ENCODE peak calls at places on chromosomes 12 and 14, in four cellular contexts. H is left ventricle myocardium inferior, S is mucosa of descending colon, D is brain microvascular endothelial cell. Q is an unnamed sample.
A peak's percentile ranks its signal among the peaks of the same experiment; 100 is the strongest.

GRCh38 chr12:94879542-94879941 is 124.0 kb downstream of the NDUFA12 start:
- DNase-seq in H (no peak), S (no peak), D (no peak), Q (no peak)

GRCh38 chr12:53495903-53496751 is 3.1 kb downstream of the MAP3K12 start:
- DNase-seq in H (no peak), S (no peak), D (peak; percentile 34), Q (peak; percentile 93)

GRCh38 chr12:102005256-102005655 is 56.5 kb downstream of the WASHC3 start:
- DNase-seq in H (no peak), S (no peak), D (no peak), Q (no peak)

GRCh38 chr14:61145903-61146411 is 135.2 kb downstream of the TMEM30B start:
- DNase-seq in H (no peak), S (no peak), D (peak; percentile 71), Q (peak; percentile 92)

GRCh38 chr12:103997277-103997900 is 31.7 kb downstream of the TDG start:
- DNase-seq in H (peak; percentile 68), S (no peak), D (no peak), Q (no peak)

GRCh38 chr12:98973395-98973794 is 328.3 kb downstream of the APAF1 start:
- DNase-seq in H (no peak), S (no peak), D (no peak), Q (peak; percentile 4)

GRCh38 chr12:105275997-105276760 is 40.2 kb upstream of the APPL2 start:
- DNase-seq in H (no peak), S (no peak), D (no peak), Q (no peak)

GRCh38 chr12:76310110-76310509 is 38.1 kb downstream of the BBS10 start:
- DNase-seq in H (no peak), S (no peak), D (peak; percentile 53), Q (peak; percentile 21)

GRCh38 chr12:13864081-13864673 is 117.2 kb downstream of the GRIN2B start:
- DNase-seq in H (peak; percentile 74), S (peak; percentile 85), D (peak; percentile 53), Q (peak; percentile 2)

GRCh38 chr12:106633451-106633823 is 50.6 kb downstream of the RFX4 start:
- DNase-seq in H (no peak), S (no peak), D (peak; percentile 81), Q (no peak)

GRCh38 chr12:122862872-122863701 is 27.8 kb downstream of the HIP1R start:
- DNase-seq in H (no peak), S (peak; percentile 88), D (no peak), Q (no peak)

GRCh38 chr12:86174188-86174587 is 82.0 kb downstream of the MGAT4C start:
- DNase-seq in H (no peak), S (no peak), D (no peak), Q (no peak)

GRCh38 chr12:29024117-29024516 is 125.0 kb upstream of the FAR2 start:
- DNase-seq in H (no peak), S (no peak), D (no peak), Q (no peak)
- TF ChIP-seq CTCF in H (no peak), S (no peak), D (no peak), Q (peak; percentile 24)

GRCh38 chr14:64732536-64733120 is 28.4 kb downstream of the PLEKHG3 start:
- DNase-seq in H (peak; percentile 12), S (peak; percentile 19), D (no peak), Q (no peak)

GRCh38 chr14:64730681-64731080 is 26.5 kb downstream of the PLEKHG3 start:
- DNase-seq in H (peak; percentile 12), S (peak; percentile 23), D (no peak), Q (no peak)

GRCh38 chr14:64733321-64733720 is 29.1 kb downstream of the PLEKHG3 start:
- DNase-seq in H (peak; percentile 1), S (peak; percentile 31), D (no peak), Q (no peak)

GRCh38 chr14:64731141-64731581 is 26.9 kb downstream of the PLEKHG3 start:
- DNase-seq in H (peak; percentile 8), S (peak; percentile 20), D (no peak), Q (no peak)

DNA sequence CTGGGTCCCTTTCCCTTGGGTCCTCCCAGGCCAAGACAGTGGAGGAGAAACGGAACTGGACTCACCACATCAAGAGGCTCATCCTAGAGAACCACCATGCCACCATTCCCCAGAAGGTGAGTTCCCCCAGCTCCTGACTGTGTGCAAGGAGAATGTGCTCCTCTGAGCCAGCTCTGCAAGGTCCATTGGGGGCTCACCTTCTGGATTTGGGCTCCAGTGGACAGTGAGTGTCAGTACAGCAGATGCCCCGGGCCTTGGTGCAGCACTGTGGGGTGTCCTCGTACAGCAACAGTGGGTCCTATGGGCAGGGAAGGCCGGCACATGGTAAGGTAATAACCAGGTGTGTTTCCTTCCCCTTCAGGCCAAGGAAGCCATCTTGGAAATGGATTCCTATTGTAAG is 27.8 kb downstream of the PLEKHG3 start:
- DNase-seq in H (peak; percentile 3), S (no peak), D (no peak), Q (no peak)
- H3K4me3 ChIP-seq in H (no peak overlapping the region), S (no peak overlapping the region), D (no peak overlapping the region), Q (no peak overlapping the region)

DNA sequence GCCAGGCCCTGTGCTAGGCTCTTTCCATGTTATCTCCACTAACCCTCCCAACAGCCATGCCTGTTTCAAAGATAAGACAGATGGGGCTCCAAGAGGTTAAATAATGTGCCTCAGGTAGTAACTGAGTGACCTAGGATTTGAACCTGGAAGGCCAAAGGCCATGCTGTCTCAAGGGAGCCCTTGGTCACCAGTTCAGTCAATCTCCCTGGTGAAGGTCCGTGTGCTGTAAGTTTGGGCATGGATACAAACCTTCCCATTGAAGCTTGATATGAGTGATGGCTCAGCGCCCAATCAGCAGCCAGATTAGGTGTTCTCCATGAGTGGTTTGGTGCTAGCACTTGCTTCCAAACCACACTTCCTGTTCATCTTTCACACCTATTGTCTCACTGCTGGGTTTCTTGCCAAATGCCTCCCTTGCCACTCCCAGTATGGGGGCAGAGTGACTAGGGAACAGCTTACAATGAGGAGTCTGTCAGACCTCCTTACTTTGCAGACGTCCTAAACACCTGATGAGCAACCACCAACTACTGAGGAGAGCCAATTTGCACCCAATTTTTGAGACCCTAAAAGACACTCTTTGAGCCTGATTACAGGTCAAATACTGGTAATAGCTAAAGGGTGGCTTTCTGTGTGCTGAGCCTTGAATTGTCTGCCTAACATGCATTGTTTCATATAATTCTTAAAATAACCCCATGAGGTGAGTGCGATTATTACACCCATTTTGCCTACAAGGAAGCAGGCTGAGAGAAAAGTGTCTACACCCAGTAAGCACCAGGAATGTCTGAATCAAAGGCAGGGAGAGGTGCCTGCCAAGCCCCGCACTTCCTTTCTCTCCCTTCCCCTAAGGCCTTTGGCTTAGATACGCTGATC is 48.5 kb upstream of the FOS start:
- DNase-seq in H (peak; percentile 71), S (no peak), D (peak; percentile 41), Q (no peak)
- TF ChIP-seq CTCF in H (no peak), S (no peak), D (peak; percentile 12), Q (no peak)

DNA sequence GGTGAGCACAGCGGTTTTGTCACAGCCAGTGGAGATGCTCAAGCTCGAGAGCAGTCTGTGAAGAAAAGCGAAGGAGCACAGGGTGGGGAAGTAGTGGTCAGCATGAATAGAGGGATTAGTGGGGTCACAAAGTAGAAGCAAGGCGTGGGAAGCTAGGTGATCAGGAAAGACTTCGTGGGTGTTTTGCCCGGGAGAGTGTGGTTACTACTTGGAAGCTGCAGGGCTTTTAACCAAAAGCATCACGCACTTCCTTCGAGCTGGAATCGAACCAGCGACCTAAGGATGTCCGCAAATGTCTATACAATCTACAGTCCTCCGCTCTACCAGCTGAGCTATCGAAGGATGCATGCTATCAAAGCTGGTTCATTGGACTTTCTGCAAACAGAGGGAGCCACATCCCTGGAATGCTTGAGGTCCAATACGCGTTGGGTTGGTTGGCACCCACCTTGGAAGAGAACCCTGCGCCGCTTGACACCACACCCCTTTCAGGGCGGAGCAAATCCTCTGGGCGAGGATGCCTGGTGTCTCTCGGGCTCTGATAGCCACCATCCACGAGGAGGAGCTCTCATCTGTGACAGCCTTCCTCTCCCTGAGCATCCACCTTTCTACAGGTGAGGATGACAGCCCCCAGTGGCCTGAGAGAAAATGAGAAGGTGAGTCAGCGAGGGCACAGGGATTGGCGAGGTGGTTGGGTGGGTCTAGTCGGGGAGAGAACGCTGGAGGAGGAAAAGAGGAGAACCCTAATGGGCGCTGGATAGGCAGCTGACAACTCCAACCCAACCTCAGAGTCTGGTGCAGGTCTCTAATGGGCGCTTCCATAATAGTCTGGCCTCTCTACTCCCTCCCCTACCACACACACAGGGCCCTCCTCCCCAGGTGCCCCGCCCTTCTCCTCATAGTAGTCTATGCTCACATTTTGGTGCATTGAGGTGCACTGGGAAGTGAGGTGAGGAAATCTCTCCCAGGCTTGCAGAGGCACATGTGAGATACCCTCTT is 16.0 kb upstream of the OR6S1 start:
- DNase-seq in H (no peak), S (no peak), D (peak; percentile 49), Q (no peak)
- H3K4me3 ChIP-seq in H (no peak overlapping the region), S (no peak overlapping the region), D (no peak overlapping the region), Q (no peak overlapping the region)

GRCh38 chr12:121015825-121016766 is at the start of gene C12orf43:
- DNase-seq in H (peak; percentile 89), S (peak; percentile 91), D (peak; percentile 93), Q (peak; percentile 80)
- TF ChIP-seq CTCF in H (no peak), S (no peak), D (no peak), Q (no peak)

GRCh38 chr12:109461846-109462766 is 15.0 kb downstream of the KCTD10 start:
- DNase-seq in H (peak; percentile 90), S (peak; percentile 82), D (peak; percentile 94), Q (peak; percentile 97)
- H3K4me3 ChIP-seq in H (peak overlapping the region; percentile 56), S (no peak overlapping the region), D (peak overlapping the region; percentile 29), Q (no peak overlapping the region)